ENCODE peak calls at places on chromosomes 16 and 17, in nine cellular contexts. X is upper lobe of right lung, T is PC-3, E is hepatocyte, Q is brain microvascular endothelial cell, K is prostate gland, W is OCI-LY7, I is left lung, R is lower lobe of right lung. J is an unnamed sample.

GRCh38 chr16:85086347-85087291 is 25.7 kb downstream of the CIBAR2 start:
- DNase-seq in X (peak), T (peak), E (peak), Q (peak), K (peak), W (peak), I (peak), R (peak), J (peak)

GRCh38 chr17:67993998-67994361 is 2.3 kb downstream of the C17orf58 start:
- DNase-seq in X (no peak), T (no peak), E (no peak), Q (no peak), K (no peak), W (peak), I (no peak), R (no peak), J (peak)

GRCh38 chr17:66313325-66313724 is 10.9 kb downstream of the PRKCA start:
- DNase-seq in X (no peak), T (no peak), E (no peak), Q (no peak), K (no peak), W (no peak), I (no peak), R (no peak), J (no peak)

GRCh38 chr17:73013816-73014663 is 78.4 kb downstream of the SLC39A11 start:
- DNase-seq in X (no peak), T (peak), E (no peak), Q (peak), K (no peak), W (peak), I (no peak), R (no peak), J (no peak)

GRCh38 chr17:40478486-40478885 is 22.9 kb downstream of the TNS4 start:
- DNase-seq in X (no peak), T (no peak), E (no peak), Q (no peak), K (no peak), W (no peak), I (no peak), R (no peak), J (no peak)

GRCh38 chr17:78965369-78965982 is 14.2 kb downstream of the LGALS3BP start:
- DNase-seq in X (no peak), T (no peak), E (no peak), Q (no peak), K (no peak), W (peak), I (no peak), R (no peak), J (no peak)

GRCh38 chr16:85461814-85462404 is 151.2 kb upstream of the GSE1 start:
- DNase-seq in X (peak), T (no peak), E (peak), Q (no peak), K (no peak), W (no peak), I (peak), R (peak), J (no peak)

GRCh38 chr17:19533718-19534561 is at the start of gene SLC47A1:
- DNase-seq in X (peak), T (no peak), E (peak), Q (no peak), K (no peak), W (no peak), I (peak), R (peak), J (peak)

GRCh38 chr17:38800237-38800760 is 943 bp upstream of the PIP4K2B start:
- DNase-seq in X (no peak), T (no peak), E (no peak), Q (no peak), K (no peak), W (no peak), I (no peak), R (no peak), J (no peak)

GRCh38 chr17:1640329-1641064 is 5.0 kb downstream of the SCARF1 start:
- DNase-seq in X (peak), T (no peak), E (no peak), Q (no peak), K (no peak), W (no peak), I (peak), R (no peak), J (no peak)

GRCh38 chr17:56676807-56677206 is 83.3 kb downstream of the NOG start:
- DNase-seq in X (no peak), T (peak), E (no peak), Q (no peak), K (no peak), W (no peak), I (no peak), R (no peak), J (no peak)

GRCh38 chr16:87057291-87057881 is 259.8 kb downstream of the C16orf95 start:
- DNase-seq in X (no peak), T (no peak), E (no peak), Q (no peak), K (no peak), W (no peak), I (no peak), R (no peak), J (no peak)

GRCh38 chr16:66886346-66886745 is 6.0 kb downstream of the PDP2 start:
- DNase-seq in X (no peak), T (no peak), E (no peak), Q (no peak), K (no peak), W (no peak), I (no peak), R (no peak), J (no peak)

GRCh38 chr16:73794936-73795335 is 501.7 kb upstream of the PSMD7 start:
- DNase-seq in X (no peak), T (no peak), E (peak), Q (no peak), K (peak), W (no peak), I (no peak), R (no peak), J (no peak)

GRCh38 chr17:5587431-5588032 is 3.2 kb upstream of the NLRP1 start:
- DNase-seq in X (no peak), T (peak), E (peak), Q (peak), K (peak), W (peak), I (no peak), R (no peak), J (peak)

GRCh38 chr17:80316431-80316830 is 55.8 kb downstream of the RNF213 start:
- DNase-seq in X (peak), T (no peak), E (no peak), Q (no peak), K (no peak), W (no peak), I (no peak), R (no peak), J (no peak)

DNA sequence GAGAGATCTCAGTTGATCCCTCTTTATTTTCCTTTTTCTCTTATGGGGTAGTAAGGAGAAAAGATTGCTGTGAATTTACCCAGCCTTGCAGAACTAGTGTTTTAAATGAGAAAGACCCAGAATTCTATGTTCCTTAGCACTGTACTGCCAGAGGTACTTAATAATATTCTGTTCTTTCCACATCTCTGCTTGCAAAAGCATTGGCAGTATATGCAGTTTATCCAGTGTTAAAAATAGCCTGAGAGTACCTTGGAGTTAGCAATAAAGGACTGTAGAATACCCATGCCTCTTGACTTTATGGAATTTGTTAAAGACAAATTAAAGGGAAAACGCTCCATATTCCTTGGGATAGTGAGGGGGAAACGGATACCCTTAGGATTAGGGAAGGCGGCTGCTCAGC is 11.9 kb downstream of the SLC7A6 start:
- DNase-seq in X (no peak), T (no peak), E (no peak), Q (no peak), K (no peak), W (no peak), I (no peak), R (no peak), J (no peak)
- H3K27ac ChIP-seq in X (peak), T (no peak), E (peak), Q (no peak), K (peak), W (peak), I (peak), R (peak), J (peak)

GRCh38 chr16:72099377-72099818 is 5.8 kb downstream of the DHX38 start:
- DNase-seq in X (no peak), T (peak), E (peak), Q (peak), K (no peak), W (peak), I (no peak), R (no peak), J (peak)
- TF ChIP-seq CTCF in X (peak), T (peak), E (peak), Q (peak), K (no peak), W (peak), I (peak), R (peak), J (peak)

GRCh38 chr16:89116341-89117238 is 22.9 kb downstream of the ACSF3 start:
- DNase-seq in X (peak), T (no peak), E (no peak), Q (no peak), K (no peak), W (no peak), I (peak), R (peak), J (no peak)

GRCh38 chr16:89117239-89117974 is 23.8 kb downstream of the ACSF3 start:
- DNase-seq in X (peak), T (no peak), E (no peak), Q (no peak), K (no peak), W (no peak), I (no peak), R (peak), J (no peak)

GRCh38 chr16:89114159-89114981 is 20.7 kb downstream of the ACSF3 start:
- DNase-seq in X (peak), T (no peak), E (no peak), Q (peak), K (no peak), W (peak), I (peak), R (peak), J (peak)

GRCh38 chr16:89113661-89114060 is 20.0 kb downstream of the ACSF3 start:
- DNase-seq in X (peak), T (no peak), E (no peak), Q (no peak), K (no peak), W (peak), I (peak), R (peak), J (no peak)

GRCh38 chr16:89115216-89115949 is 21.7 kb downstream of the ACSF3 start:
- DNase-seq in X (peak), T (no peak), E (no peak), Q (peak), K (peak), W (peak), I (peak), R (peak), J (peak)
- H3K27ac ChIP-seq in X (peak), T (no peak), E (no peak), Q (peak), K (no peak), W (peak), I (peak), R (peak), J (peak)

GRCh38 chr16:82364690-82365089 is 194.7 kb upstream of the MPHOSPH6 start:
- DNase-seq in X (no peak), T (no peak), E (no peak), Q (no peak), K (no peak), W (no peak), I (no peak), R (no peak), J (no peak)

GRCh38 chr16:82370282-82370681 is 200.3 kb upstream of the MPHOSPH6 start:
- DNase-seq in X (no peak), T (no peak), E (no peak), Q (no peak), K (no peak), W (no peak), I (no peak), R (no peak), J (no peak)

GRCh38 chr16:82363026-82363816 is 193.2 kb upstream of the MPHOSPH6 start:
- DNase-seq in X (no peak), T (no peak), E (no peak), Q (no peak), K (no peak), W (no peak), I (no peak), R (no peak), J (no peak)

GRCh38 chr16:82366462-82366861 is 196.4 kb upstream of the MPHOSPH6 start:
- DNase-seq in X (no peak), T (no peak), E (no peak), Q (no peak), K (no peak), W (no peak), I (no peak), R (no peak), J (no peak)

GRCh38 chr16:82368041-82368440 is 198.0 kb upstream of the MPHOSPH6 start:
- DNase-seq in X (no peak), T (peak), E (peak), Q (peak), K (peak), W (peak), I (no peak), R (no peak), J (peak)
- TF ChIP-seq CTCF in X (peak), T (peak), E (peak), Q (peak), K (no peak), W (peak), I (no peak), R (peak), J (peak)